ENCODE peak calls at places on chromosomes 11 and 22, in eight cellular contexts. T, Q, K, V, Z, W, J and H are unnamed samples.

GRCh38 chr22:48105254-48105653 is 1342.8 kb downstream of the TBC1D22A start:
- DNase-seq in T (no peak), Q (no peak), K (no peak), V (no peak), Z (no peak), W (no peak), J (no peak), H (no peak)

GRCh38 chr22:42644422-42645340 is 4.3 kb upstream of the ATP5MGL start:
- DNase-seq in T (no peak), Q (no peak), K (peak; percentile 31), V (peak; percentile 23), Z (no peak), W (peak; percentile 85), J (no peak), H (no peak)

GRCh38 chr22:43990044-43990443 is 34.1 kb upstream of the PARVB start:
- DNase-seq in T (no peak), Q (no peak), K (no peak), V (no peak), Z (no peak), W (no peak), J (no peak), H (no peak)

GRCh38 chr11:34972892-34973291 is 56.5 kb downstream of the PDHX start:
- DNase-seq in T (no peak), Q (no peak), K (no peak), V (peak; percentile 36), Z (no peak), W (no peak), J (no peak), H (no peak)

GRCh38 chr11:59221438-59221837 is 8.7 kb upstream of the MPEG1 start:
- DNase-seq in T (no peak), Q (no peak), K (no peak), V (no peak), Z (no peak), W (no peak), J (no peak), H (no peak)

GRCh38 chr22:34429314-34429713 is 509.0 kb upstream of the LARGE1 start:
- DNase-seq in T (no peak), Q (no peak), K (no peak), V (no peak), Z (no peak), W (no peak), J (no peak), H (no peak)

GRCh38 chr11:70796601-70797000 is 398.3 kb downstream of the CTTN start:
- DNase-seq in T (no peak), Q (no peak), K (peak; percentile 36), V (no peak), Z (peak; percentile 36), W (no peak), J (no peak), H (no peak)

GRCh38 chr11:13480198-13480597 is 15.6 kb downstream of the PTH start:
- DNase-seq in T (no peak), Q (no peak), K (no peak), V (no peak), Z (no peak), W (no peak), J (no peak), H (no peak)

GRCh38 chr22:22387386-22387736 is 121.2 kb downstream of the ZNF280B start:
- DNase-seq in T (no peak), Q (no peak), K (no peak), V (no peak), Z (no peak), W (no peak), J (no peak), H (no peak)

GRCh38 chr11:69950120-69950519 is 128.0 kb upstream of the ANO1 start:
- DNase-seq in T (no peak), Q (no peak), K (peak; percentile 85), V (peak; percentile 12), Z (peak; percentile 87), W (no peak), J (no peak), H (no peak)

GRCh38 chr22:33515733-33516297 is 404.5 kb downstream of the LARGE1 start:
- DNase-seq in T (no peak), Q (no peak), K (no peak), V (no peak), Z (no peak), W (no peak), J (no peak), H (no peak)

GRCh38 chr11:12693485-12694181 is 19.4 kb downstream of the TEAD1 start:
- DNase-seq in T (no peak), Q (peak; percentile 90), K (no peak), V (peak; percentile 99), Z (no peak), W (peak; percentile 81), J (no peak), H (no peak)

GRCh38 chr11:40376346-40376745 is 1083.1 kb downstream of the LRRC4C start:
- DNase-seq in T (no peak), Q (no peak), K (no peak), V (no peak), Z (no peak), W (no peak), J (no peak), H (no peak)

GRCh38 chr22:46047226-46047625 is 70.3 kb upstream of the WNT7B start:
- DNase-seq in T (no peak), Q (no peak), K (peak; percentile 15), V (no peak), Z (no peak), W (peak; percentile 43), J (no peak), H (no peak)

GRCh38 chr11:2376751-2377451 is at the start of gene CD81:
- DNase-seq in T (peak; percentile 53), Q (no peak), K (peak; percentile 54), V (no peak), Z (no peak), W (peak; percentile 65), J (peak; percentile 50), H (peak; percentile 58)

GRCh38 chr22:27224485-27225364 is 567.3 kb downstream of the MIAT start:
- DNase-seq in T (no peak), Q (no peak), K (no peak), V (peak; percentile 89), Z (peak; percentile 54), W (no peak), J (no peak), H (no peak)

GRCh38 chr22:45763236-45763624 is 91.6 kb downstream of the ATXN10 start:
- DNase-seq in T (no peak), Q (no peak), K (no peak), V (no peak), Z (peak; percentile 14), W (no peak), J (no peak), H (no peak)

GRCh38 chr22:37176464-37177061 is 11.5 kb downstream of the C1QTNF6 start:
- DNase-seq in T (no peak), Q (no peak), K (no peak), V (peak; percentile 57), Z (no peak), W (peak; percentile 85), J (no peak), H (no peak)